ENCODE peak calls at places on chromosome 13, in seven cellular contexts. S is GM12878, Z is HFF-Myc, B is fibroblast of pulmonary artery, V is fibroblast of lung, E is endothelial cell of umbilical vein, R is WERI-Rb-1. K is an unnamed sample.

GRCh38 chr13:80070024-80070703 is 270.8 kb downstream of the SPRY2 start:
- DNase-seq in V (no peak), B (no peak), E (no peak), Z (no peak), R (no peak), S (no peak), K (no peak)

GRCh38 chr13:94933230-94933751 is 220.9 kb upstream of the SOX21 start:
- DNase-seq in B (no peak), R (peak; percentile 57), Z (no peak), E (no peak), V (no peak), S (no peak), K (no peak)

GRCh38 chr13:76939215-76939614 is 9.1 kb upstream of the ACOD1 start:
- DNase-seq in B (peak; percentile 57), E (no peak), R (no peak), V (peak; percentile 47), Z (no peak), S (no peak), K (peak; percentile 41)

GRCh38 chr13:87344176-87344575 is 327.0 kb upstream of the SLITRK5 start:
- DNase-seq in Z (no peak), B (no peak), S (no peak), R (no peak), V (no peak), E (no peak), K (no peak)

GRCh38 chr13:43986395-43986794 is 106.7 kb downstream of the LACC1 start:
- DNase-seq in R (no peak), Z (no peak), V (no peak), E (no peak), B (peak; percentile 6), S (no peak), K (no peak)

GRCh38 chr13:49371943-49372636 is 71.8 kb downstream of the CAB39L start:
- DNase-seq in Z (no peak), R (no peak), V (no peak), B (no peak), E (no peak), S (no peak), K (no peak)

GRCh38 chr13:34611678-34612077 is 330.4 kb upstream of the NBEA start:
- DNase-seq in V (peak; percentile 43), R (no peak), B (no peak), S (no peak), E (no peak), Z (no peak), K (no peak)

GRCh38 chr13:21344662-21345176 is 114.4 kb downstream of the ZDHHC20 start:
- DNase-seq in V (no peak), Z (no peak), B (no peak), R (no peak), E (no peak), S (no peak), K (no peak)

GRCh38 chr13:20495087-20496023 is 30.3 kb downstream of the CRYL1 start:
- DNase-seq in V (peak; percentile 79), R (peak; percentile 51), E (peak; percentile 76), S (peak; percentile 40), Z (peak; percentile 48), B (peak; percentile 84), K (peak; percentile 82)

GRCh38 chr13:23778879-23779278 is 110.3 kb downstream of the MIPEP start:
- DNase-seq in B (peak; percentile 72), R (no peak), S (no peak), E (no peak), V (peak; percentile 92), Z (no peak), K (peak; percentile 90)

GRCh38 chr13:44270153-44270552 is 103.5 kb upstream of the SERP2 start:
- DNase-seq in S (no peak), R (no peak), V (no peak), B (no peak), Z (no peak), E (no peak), K (no peak)

GRCh38 chr13:73421310-73421912 is 362.6 kb downstream of the KLF5 start:
- DNase-seq in R (no peak), E (no peak), Z (no peak), S (no peak), V (no peak), B (peak; percentile 33), K (peak; percentile 2)

GRCh38 chr13:98706446-98707110 is 45.9 kb downstream of the SLC15A1 start:
- DNase-seq in S (peak; percentile 9), B (peak; percentile 16), V (no peak), Z (no peak), R (no peak), E (no peak), K (no peak)

GRCh38 chr13:110726726-110727125 is 13.2 kb downstream of the ING1 start:
- DNase-seq in V (no peak), S (no peak), B (no peak), R (no peak), Z (no peak), E (no peak), K (no peak)

GRCh38 chr13:49652691-49653305 is 24.5 kb downstream of the ARL11 start:
- DNase-seq in B (peak; percentile 35), V (peak; percentile 39), S (no peak), Z (no peak), R (peak; percentile 68), E (peak; percentile 37), K (peak; percentile 30)

GRCh38 chr13:20828540-20829364 is 55.0 kb upstream of the EEF1AKMT1 start:
- DNase-seq in E (peak; percentile 71), B (peak; percentile 72), Z (peak; percentile 16), R (peak; percentile 30), S (peak; percentile 26), V (peak; percentile 77), K (peak; percentile 75)

GRCh38 chr13:80037505-80037888 is 303.4 kb downstream of the SPRY2 start:
- DNase-seq in R (no peak), E (peak; percentile 77), B (peak; percentile 83), V (peak; percentile 82), S (no peak), Z (peak; percentile 51), K (peak; percentile 95)

GRCh38 chr13:74977498-74977897 is 504.5 kb downstream of the TBC1D4 start:
- DNase-seq in Z (no peak), B (no peak), E (no peak), R (no peak), S (no peak), V (no peak), K (peak; percentile 17)

GRCh38 chr13:73254827-73255226 is 196.0 kb downstream of the KLF5 start:
- DNase-seq in S (no peak), V (no peak), R (no peak), Z (no peak), B (no peak), E (peak; percentile 1), K (no peak)

GRCh38 chr13:21124853-21125252 is 51.5 kb downstream of the SKA3 start:
- DNase-seq in Z (no peak), E (peak; percentile 67), R (peak; percentile 19), S (no peak), B (peak; percentile 67), V (peak; percentile 59), K (peak; percentile 43)

GRCh38 chr13:29428310-29428991 is 167.0 kb downstream of the SLC7A1 start:
- DNase-seq in B (no peak), R (peak; percentile 4), Z (no peak), V (no peak), S (no peak), E (no peak), K (peak; percentile 14)

GRCh38 chr13:75679459-75679858 is 43.3 kb downstream of the LMO7 start:
- DNase-seq in S (no peak), Z (no peak), B (no peak), V (no peak), E (no peak), R (no peak), K (no peak)

GRCh38 chr13:71645467-71645866 is 221.5 kb downstream of the DACH1 start:
- DNase-seq in R (no peak), S (no peak), Z (no peak), B (no peak), V (no peak), E (no peak), K (no peak)

GRCh38 chr13:51807041-51807440 is 3.1 kb upstream of the DHRS12 start:
- DNase-seq in R (no peak), B (no peak), S (no peak), V (no peak), E (no peak), Z (no peak), K (no peak)

GRCh38 chr13:108915095-108915633 is 285.8 kb downstream of the MYO16 start:
- DNase-seq in S (no peak), Z (peak; percentile 17), B (peak; percentile 71), V (peak; percentile 67), R (no peak), E (peak; percentile 77), K (peak; percentile 77)
- H3K4me3 ChIP-seq in S (peak overlapping the region; percentile 36), Z (no peak overlapping the region), B (peak overlapping the region; percentile 1), V (peak overlapping the region; percentile 9), R (no peak overlapping the region), E (no peak overlapping the region), K (peak overlapping the region; percentile 13)

DNA sequence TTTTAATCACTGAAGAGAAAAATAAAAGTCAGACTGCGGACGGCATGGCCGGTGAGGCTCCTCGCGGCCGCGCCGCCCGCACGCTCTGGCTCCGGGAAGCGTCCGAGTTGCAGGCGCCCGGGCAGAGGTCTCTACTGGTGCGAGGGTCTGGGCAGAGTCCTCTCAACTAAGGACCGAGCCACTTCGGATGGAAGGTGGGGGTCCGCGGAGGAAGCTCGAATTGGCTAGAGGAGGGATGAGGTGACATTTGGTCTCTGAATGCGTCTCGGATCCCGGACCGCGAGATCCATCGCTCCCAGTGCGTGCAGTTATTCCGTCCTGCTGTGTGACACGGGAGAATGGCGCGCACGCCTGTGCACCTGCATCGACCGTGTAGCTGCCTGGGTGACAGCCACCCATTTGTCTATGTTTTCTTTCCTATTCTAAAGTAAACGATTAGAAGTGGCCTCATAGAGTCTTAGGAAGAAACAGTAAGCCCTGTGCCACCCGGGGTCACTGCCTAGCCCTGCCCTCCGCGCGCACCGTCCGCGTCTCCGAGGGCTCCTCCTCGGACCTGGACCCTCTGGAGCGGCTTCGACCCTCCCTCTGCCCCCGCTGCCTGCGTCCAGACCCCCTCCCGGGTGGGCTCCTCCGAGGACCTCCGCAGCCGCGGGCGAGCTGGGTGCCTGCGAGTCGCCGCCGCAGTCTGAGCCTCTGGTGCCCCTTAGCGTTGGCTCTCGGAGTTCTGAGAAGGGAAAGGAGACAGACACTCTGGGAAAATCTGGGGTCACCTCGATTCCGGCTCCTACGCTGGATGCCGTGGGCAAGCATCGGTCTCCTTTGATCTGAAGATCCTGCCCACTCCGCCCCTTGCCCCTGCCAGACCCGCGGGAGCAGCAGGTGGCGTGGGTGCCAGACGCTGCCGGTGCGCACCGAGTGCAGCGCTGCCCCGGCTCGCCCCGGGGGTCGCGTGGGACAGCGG is 347.4 kb downstream of the LIG4 start:
- DNase-seq in V (peak; percentile 58), B (peak; percentile 39), E (peak; percentile 64), R (peak; percentile 85), S (no peak), Z (no peak), K (peak; percentile 48)
- TF ChIP-seq CTCF in V (peak; percentile 34), B (peak; percentile 37), E (peak; percentile 77), R (peak; percentile 94), S (no peak), Z (no peak), K (peak; percentile 33)

GRCh38 chr13:40597735-40598365 is 68.6 kb downstream of the FOXO1 start:
- DNase-seq in V (no peak), B (no peak), R (no peak), Z (no peak), E (no peak), S (no peak), K (no peak)
- H3K4me3 ChIP-seq in V (no peak overlapping the region), B (no peak overlapping the region), R (no peak overlapping the region), Z (no peak overlapping the region), E (no peak overlapping the region), S (no peak overlapping the region), K (no peak overlapping the region)

DNA sequence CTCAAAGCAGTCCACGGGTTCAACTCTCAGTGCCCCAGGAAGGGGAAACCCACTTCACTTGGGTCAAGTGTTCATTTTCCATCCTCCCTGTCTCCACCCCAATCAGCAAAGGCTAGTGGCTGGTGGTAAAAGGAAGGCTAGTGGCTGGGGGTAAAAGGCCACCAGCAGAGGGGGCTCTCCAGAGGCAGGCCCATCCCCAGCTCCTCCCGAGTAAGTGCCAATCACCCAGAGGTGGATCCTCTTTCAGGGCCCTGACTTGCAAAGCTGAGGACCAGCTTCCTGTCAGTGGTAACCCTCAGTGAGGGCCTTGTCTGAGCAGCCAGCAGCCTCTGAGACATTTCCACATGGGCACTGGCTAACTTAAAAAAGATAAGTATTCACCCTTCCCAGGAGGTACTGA is 22.0 kb upstream of the TPT1 start:
- DNase-seq in Z (no peak), S (no peak), R (no peak), V (no peak), B (no peak), E (no peak), K (no peak)
- TF ChIP-seq CTCF in Z (peak; percentile 20), S (peak; percentile 12), R (peak; percentile 24), V (no peak), B (no peak), E (no peak), K (no peak)

K was measured in cardiac fibroblast.